ENCODE peak calls at places on chromosomes 4 and X, in six cellular contexts. One of them, this sample, is unnamed.

GRCh38 chrX:29903365-29903764 is 312.0 kb upstream of the MAGEB2 start:
- DNase-seq in AG04450: no peak
- DNase-seq in foreskin fibroblast: peak
- DNase-seq in lower leg skin: no peak
- DNase-seq in OCI-LY7: no peak
- DNase-seq in fibroblast of pulmonary artery: peak
- DNase-seq in this sample: no peak

GRCh38 chrX:124229374-124229773 is 103.1 kb upstream of the TEX13D start:
- DNase-seq in AG04450: no peak
- DNase-seq in foreskin fibroblast: no peak
- DNase-seq in lower leg skin: no peak
- DNase-seq in OCI-LY7: no peak
- DNase-seq in fibroblast of pulmonary artery: no peak
- DNase-seq in this sample: no peak

GRCh38 chrX:100363926-100364325 is 46.1 kb downstream of the PCDH19 start:
- DNase-seq in AG04450: no peak
- DNase-seq in foreskin fibroblast: no peak
- DNase-seq in lower leg skin: no peak
- DNase-seq in OCI-LY7: no peak
- DNase-seq in fibroblast of pulmonary artery: no peak
- DNase-seq in this sample: no peak

GRCh38 chrX:153600032-153600373 is 1.1 kb upstream of the CCNQ start:
- DNase-seq in AG04450: no peak
- DNase-seq in foreskin fibroblast: peak
- DNase-seq in lower leg skin: no peak
- DNase-seq in OCI-LY7: peak
- DNase-seq in fibroblast of pulmonary artery: peak
- DNase-seq in this sample: no peak

GRCh38 chr4:13367691-13368090 is 116.4 kb downstream of the RAB28 start:
- DNase-seq in AG04450: no peak
- DNase-seq in foreskin fibroblast: no peak
- DNase-seq in lower leg skin: no peak
- DNase-seq in OCI-LY7: no peak
- DNase-seq in fibroblast of pulmonary artery: no peak
- DNase-seq in this sample: no peak

GRCh38 chr4:128782076-128782715 is 27.3 kb upstream of the JADE1 start:
- DNase-seq in AG04450: no peak
- DNase-seq in foreskin fibroblast: peak
- DNase-seq in lower leg skin: no peak
- DNase-seq in OCI-LY7: peak
- DNase-seq in fibroblast of pulmonary artery: no peak
- DNase-seq in this sample: no peak

GRCh38 chr4:184384810-184385557 is 89.4 kb downstream of the IRF2 start:
- DNase-seq in AG04450: no peak
- DNase-seq in foreskin fibroblast: peak
- DNase-seq in lower leg skin: no peak
- DNase-seq in OCI-LY7: peak
- DNase-seq in fibroblast of pulmonary artery: no peak
- DNase-seq in this sample: no peak

GRCh38 chr4:56410247-56410646 is 23.0 kb upstream of the AASDH start:
- DNase-seq in AG04450: peak
- DNase-seq in foreskin fibroblast: peak
- DNase-seq in lower leg skin: peak
- DNase-seq in OCI-LY7: no peak
- DNase-seq in fibroblast of pulmonary artery: peak
- DNase-seq in this sample: peak

GRCh38 chr4:123037809-123038208 is 115.4 kb upstream of the NUDT6 start:
- DNase-seq in AG04450: no peak
- DNase-seq in foreskin fibroblast: peak
- DNase-seq in lower leg skin: no peak
- DNase-seq in OCI-LY7: no peak
- DNase-seq in fibroblast of pulmonary artery: peak
- DNase-seq in this sample: no peak

GRCh38 chr4:99811850-99812249 is 4.8 kb upstream of the DAPP1 start:
- DNase-seq in AG04450: no peak
- DNase-seq in foreskin fibroblast: peak
- DNase-seq in lower leg skin: no peak
- DNase-seq in OCI-LY7: peak
- DNase-seq in fibroblast of pulmonary artery: peak
- DNase-seq in this sample: no peak

GRCh38 chr4:140754918-140755810 is 1.0 kb downstream of the TBC1D9 start:
- DNase-seq in AG04450: no peak
- DNase-seq in foreskin fibroblast: no peak
- DNase-seq in lower leg skin: no peak
- DNase-seq in OCI-LY7: no peak
- DNase-seq in fibroblast of pulmonary artery: peak
- DNase-seq in this sample: no peak

GRCh38 chr4:54189140-54189539 is 40.0 kb upstream of the PDGFRA start:
- DNase-seq in AG04450: no peak
- DNase-seq in foreskin fibroblast: peak
- DNase-seq in lower leg skin: no peak
- DNase-seq in OCI-LY7: no peak
- DNase-seq in fibroblast of pulmonary artery: peak
- DNase-seq in this sample: no peak

GRCh38 chr4:170666909-170667308 is 577.2 kb upstream of the AADAT start:
- DNase-seq in AG04450: no peak
- DNase-seq in foreskin fibroblast: no peak
- DNase-seq in lower leg skin: no peak
- DNase-seq in OCI-LY7: no peak
- DNase-seq in fibroblast of pulmonary artery: no peak
- DNase-seq in this sample: no peak

GRCh38 chr4:174423257-174423944 is 98.9 kb downstream of the HPGD start:
- DNase-seq in AG04450: no peak
- DNase-seq in foreskin fibroblast: peak
- DNase-seq in lower leg skin: peak
- DNase-seq in OCI-LY7: no peak
- DNase-seq in fibroblast of pulmonary artery: peak
- DNase-seq in this sample: no peak

GRCh38 chr4:51885371-51885770 is 42.4 kb downstream of the DCUN1D4 start:
- DNase-seq in AG04450: no peak
- DNase-seq in foreskin fibroblast: peak
- DNase-seq in lower leg skin: no peak
- DNase-seq in OCI-LY7: peak
- DNase-seq in fibroblast of pulmonary artery: peak
- DNase-seq in this sample: no peak

GRCh38 chr4:54842226-54843055 is 184.7 kb downstream of the KIT start:
- DNase-seq in AG04450: no peak
- DNase-seq in foreskin fibroblast: no peak
- DNase-seq in lower leg skin: no peak
- DNase-seq in OCI-LY7: no peak
- DNase-seq in fibroblast of pulmonary artery: no peak
- DNase-seq in this sample: no peak

GRCh38 chr4:140330311-140330900 is 43.0 kb upstream of the SCOC start:
- DNase-seq in AG04450: no peak
- DNase-seq in foreskin fibroblast: peak
- DNase-seq in lower leg skin: no peak
- DNase-seq in OCI-LY7: peak
- DNase-seq in fibroblast of pulmonary artery: peak
- DNase-seq in this sample: no peak

GRCh38 chrX:77977518-77977917 is 8.1 kb upstream of the PGAM4 start:
- DNase-seq in AG04450: no peak
- DNase-seq in foreskin fibroblast: no peak
- DNase-seq in lower leg skin: no peak
- DNase-seq in OCI-LY7: no peak
- DNase-seq in fibroblast of pulmonary artery: no peak
- DNase-seq in this sample: no peak

GRCh38 chr4:98939892-98940298 is 11.0 kb upstream of the EIF4E start:
- DNase-seq in AG04450: peak
- DNase-seq in foreskin fibroblast: peak
- DNase-seq in lower leg skin: no peak
- DNase-seq in OCI-LY7: peak
- DNase-seq in fibroblast of pulmonary artery: peak
- DNase-seq in this sample: no peak

GRCh38 chrX:123425471-123425870 is 241.4 kb downstream of the GRIA3 start:
- DNase-seq in AG04450: no peak
- DNase-seq in foreskin fibroblast: peak
- DNase-seq in lower leg skin: no peak
- DNase-seq in OCI-LY7: no peak
- DNase-seq in fibroblast of pulmonary artery: no peak
- DNase-seq in this sample: no peak

GRCh38 chr4:28469886-28470285 is 1609.2 kb downstream of the STIM2 start:
- DNase-seq in AG04450: no peak
- DNase-seq in foreskin fibroblast: no peak
- DNase-seq in lower leg skin: no peak
- DNase-seq in OCI-LY7: no peak
- DNase-seq in fibroblast of pulmonary artery: no peak
- DNase-seq in this sample: no peak

GRCh38 chrX:27336466-27337091 is 126.6 kb downstream of the PPP4R3C start:
- DNase-seq in AG04450: no peak
- DNase-seq in foreskin fibroblast: peak
- DNase-seq in lower leg skin: no peak
- DNase-seq in OCI-LY7: peak
- DNase-seq in fibroblast of pulmonary artery: peak
- DNase-seq in this sample: no peak

GRCh38 chrX:123274796-123275195 is 90.7 kb downstream of the GRIA3 start:
- DNase-seq in AG04450: no peak
- DNase-seq in foreskin fibroblast: no peak
- DNase-seq in lower leg skin: no peak
- DNase-seq in OCI-LY7: no peak
- DNase-seq in fibroblast of pulmonary artery: peak
- DNase-seq in this sample: no peak

GRCh38 chr4:85963231-85963630 is 396.6 kb downstream of the MAPK10 start:
- DNase-seq in AG04450: no peak
- DNase-seq in foreskin fibroblast: peak
- DNase-seq in lower leg skin: no peak
- DNase-seq in OCI-LY7: no peak
- DNase-seq in fibroblast of pulmonary artery: no peak
- DNase-seq in this sample: no peak

GRCh38 chr4:2378898-2379297 is 39.5 kb downstream of the ZFYVE28 start:
- DNase-seq in AG04450: no peak
- DNase-seq in foreskin fibroblast: no peak
- DNase-seq in lower leg skin: no peak
- DNase-seq in OCI-LY7: no peak
- DNase-seq in fibroblast of pulmonary artery: no peak
- DNase-seq in this sample: no peak

GRCh38 chr4:7512946-7513345 is 78.2 kb upstream of the PSAPL1 start:
- DNase-seq in AG04450: no peak
- DNase-seq in foreskin fibroblast: no peak
- DNase-seq in lower leg skin: no peak
- DNase-seq in OCI-LY7: no peak
- DNase-seq in fibroblast of pulmonary artery: no peak
- DNase-seq in this sample: no peak

GRCh38 chr4:7043521-7044414 is 596 bp downstream of the TADA2B start:
- DNase-seq in AG04450: no peak
- DNase-seq in foreskin fibroblast: peak
- DNase-seq in lower leg skin: no peak
- DNase-seq in OCI-LY7: peak
- DNase-seq in fibroblast of pulmonary artery: peak
- DNase-seq in this sample: no peak

GRCh38 chr4:168791376-168791775 is 218.7 kb downstream of the CBR4 start:
- DNase-seq in AG04450: no peak
- DNase-seq in foreskin fibroblast: no peak
- DNase-seq in lower leg skin: no peak
- DNase-seq in OCI-LY7: no peak
- DNase-seq in fibroblast of pulmonary artery: no peak
- DNase-seq in this sample: no peak

GRCh38 chrX:11287505-11287904 is 5.7 kb upstream of the AMELX start:
- DNase-seq in AG04450: no peak
- DNase-seq in foreskin fibroblast: peak
- DNase-seq in lower leg skin: no peak
- DNase-seq in OCI-LY7: no peak
- DNase-seq in fibroblast of pulmonary artery: peak
- DNase-seq in this sample: no peak

GRCh38 chr4:663438-664428 is 10.3 kb downstream of the ATP5ME start:
- DNase-seq in AG04450: no peak
- DNase-seq in foreskin fibroblast: peak
- DNase-seq in lower leg skin: no peak
- DNase-seq in OCI-LY7: no peak
- DNase-seq in fibroblast of pulmonary artery: no peak
- DNase-seq in this sample: no peak

GRCh38 chr4:5890063-5890727 is 2.7 kb downstream of the CRMP1 start:
- DNase-seq in AG04450: no peak
- DNase-seq in foreskin fibroblast: no peak
- DNase-seq in lower leg skin: no peak
- DNase-seq in OCI-LY7: no peak
- DNase-seq in fibroblast of pulmonary artery: no peak
- DNase-seq in this sample: no peak

GRCh38 chr4:108029731-108030130 is 40.0 kb downstream of the HADH start:
- DNase-seq in AG04450: no peak
- DNase-seq in foreskin fibroblast: peak
- DNase-seq in lower leg skin: no peak
- DNase-seq in OCI-LY7: no peak
- DNase-seq in fibroblast of pulmonary artery: no peak
- DNase-seq in this sample: no peak
- TF ChIP-seq CTCF in AG04450: no peak
- TF ChIP-seq CTCF in foreskin fibroblast: no peak
- TF ChIP-seq CTCF in lower leg skin: no peak
- TF ChIP-seq CTCF in OCI-LY7: no peak
- TF ChIP-seq CTCF in fibroblast of pulmonary artery: no peak
- TF ChIP-seq CTCF in this sample: no peak

GRCh38 chr4:179624768-179625181 is 2182.5 kb upstream of the AGA start:
- DNase-seq in AG04450: peak
- DNase-seq in foreskin fibroblast: peak
- DNase-seq in lower leg skin: no peak
- DNase-seq in OCI-LY7: no peak
- DNase-seq in fibroblast of pulmonary artery: peak
- DNase-seq in this sample: no peak

GRCh38 chr4:179625391-179625790 is 2183.2 kb upstream of the AGA start:
- DNase-seq in AG04450: peak
- DNase-seq in foreskin fibroblast: peak
- DNase-seq in lower leg skin: no peak
- DNase-seq in OCI-LY7: no peak
- DNase-seq in fibroblast of pulmonary artery: peak
- DNase-seq in this sample: no peak

DNA sequence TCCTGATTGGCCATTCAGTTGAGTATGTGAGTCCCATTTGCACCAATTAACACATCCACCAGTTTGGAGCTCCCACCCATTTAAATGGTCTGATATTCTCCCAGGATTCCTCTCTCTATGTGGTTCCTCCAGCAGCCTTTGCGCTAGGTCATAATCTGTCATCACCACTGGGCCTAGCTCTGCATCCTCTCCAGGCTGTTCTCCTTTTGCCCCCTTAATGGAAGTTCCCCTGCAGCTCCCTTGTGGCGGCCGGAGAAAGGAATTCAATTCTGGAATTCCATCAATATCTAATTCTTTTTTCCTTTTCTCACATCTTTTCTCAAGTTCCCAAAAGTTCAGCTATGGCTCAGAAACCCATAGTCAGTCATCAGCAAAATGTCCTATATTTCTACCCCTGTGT is 2184.4 kb upstream of the AGA start:
- DNase-seq in AG04450: no peak
- DNase-seq in foreskin fibroblast: no peak
- DNase-seq in lower leg skin: no peak
- DNase-seq in OCI-LY7: no peak
- DNase-seq in fibroblast of pulmonary artery: no peak
- DNase-seq in this sample: no peak
- TF ChIP-seq CTCF in AG04450: no peak
- TF ChIP-seq CTCF in foreskin fibroblast: no peak
- TF ChIP-seq CTCF in lower leg skin: no peak
- TF ChIP-seq CTCF in OCI-LY7: peak
- TF ChIP-seq CTCF in fibroblast of pulmonary artery: no peak
- TF ChIP-seq CTCF in this sample: no peak

GRCh38 chrX:131366387-131366786 is 77.3 kb upstream of the IGSF1 start:
- DNase-seq in AG04450: no peak
- DNase-seq in foreskin fibroblast: no peak
- DNase-seq in lower leg skin: no peak
- DNase-seq in OCI-LY7: no peak
- DNase-seq in fibroblast of pulmonary artery: no peak
- DNase-seq in this sample: no peak
- TF ChIP-seq CTCF in AG04450: no peak
- TF ChIP-seq CTCF in foreskin fibroblast: no peak
- TF ChIP-seq CTCF in lower leg skin: no peak
- TF ChIP-seq CTCF in OCI-LY7: no peak
- TF ChIP-seq CTCF in fibroblast of pulmonary artery: no peak
- TF ChIP-seq CTCF in this sample: no peak

GRCh38 chr4:108146819-108147218 is 21.9 kb downstream of the LEF1 start:
- DNase-seq in AG04450: no peak
- DNase-seq in foreskin fibroblast: no peak
- DNase-seq in lower leg skin: no peak
- DNase-seq in OCI-LY7: no peak
- DNase-seq in fibroblast of pulmonary artery: no peak
- DNase-seq in this sample: no peak
- TF ChIP-seq CTCF in AG04450: no peak
- TF ChIP-seq CTCF in foreskin fibroblast: no peak
- TF ChIP-seq CTCF in lower leg skin: no peak
- TF ChIP-seq CTCF in OCI-LY7: no peak
- TF ChIP-seq CTCF in fibroblast of pulmonary artery: no peak
- TF ChIP-seq CTCF in this sample: no peak

This sample was measured in AG09319.